ENCODE peak calls at places on chromosomes 1 and 21, in four cellular contexts. P is NCI-H1694, M is amniotic stem cell, U is RPMI8226. Y is an unnamed sample.

GRCh38 chr1:178465011-178465410 is 31.8 kb downstream of the CLEC20A start:
- DNase-seq in M (no peak), P (no peak), U (no peak), Y (no peak)

GRCh38 chr1:82386365-82387069 is 585.8 kb downstream of the ADGRL2 start:
- DNase-seq in P (no peak), M (no peak), U (no peak), Y (no peak)

GRCh38 chr1:159828916-159829634 is 2.4 kb downstream of the SLAMF8 start:
- DNase-seq in M (no peak), P (peak), U (peak), Y (no peak)

GRCh38 chr1:94169126-94169525 is 48.2 kb upstream of the ABCA4 start:
- DNase-seq in M (no peak), P (no peak), U (no peak), Y (no peak)

GRCh38 chr21:42378418-42378817 is 12.1 kb upstream of the TFF1 start:
- DNase-seq in M (no peak), P (no peak), U (no peak), Y (no peak)

GRCh38 chr1:79842811-79843210 is 836.3 kb upstream of the ADGRL4 start:
- DNase-seq in P (no peak), M (no peak), U (no peak), Y (no peak)

GRCh38 chr1:203516906-203517305 is 23.0 kb downstream of the OPTC start:
- DNase-seq in P (no peak), U (no peak), M (no peak), Y (no peak)

GRCh38 chr1:23913212-23913880 is at the start of gene CNR2:
- DNase-seq in P (no peak), U (peak), M (no peak), Y (no peak)

GRCh38 chr1:64268653-64269557 is 65.5 kb downstream of the UBE2U start:
- DNase-seq in U (peak), M (peak), P (peak), Y (peak)

GRCh38 chr1:159798893-159799292 is 3.3 kb upstream of the FCRL6 start:
- DNase-seq in M (peak), U (peak), P (peak), Y (peak)

GRCh38 chr1:170593173-170593572 is 61.2 kb downstream of the GORAB start:
- DNase-seq in P (no peak), M (no peak), U (no peak), Y (no peak)

GRCh38 chr1:38344705-38345104 is 298.1 kb upstream of the POU3F1 start:
- DNase-seq in U (no peak), M (no peak), P (no peak), Y (no peak)

GRCh38 chr1:104765115-104765514 is 1015.4 kb downstream of the AMY1C start:
- DNase-seq in M (no peak), U (no peak), P (no peak), Y (no peak)

GRCh38 chr1:193766329-193766728 is 579.9 kb upstream of the B3GALT2 start:
- DNase-seq in U (no peak), P (no peak), M (no peak), Y (no peak)

GRCh38 chr1:4124631-4125145 is 224.6 kb upstream of the C1orf174 start:
- DNase-seq in M (no peak), U (no peak), P (no peak), Y (no peak)

GRCh38 chr1:193707271-193708015 is 521.0 kb upstream of the B3GALT2 start:
- DNase-seq in U (no peak), M (peak), P (no peak), Y (no peak)

GRCh38 chr1:234884006-234884405 is 244.6 kb downstream of the TOMM20 start:
- DNase-seq in P (no peak), U (no peak), M (no peak), Y (no peak)

GRCh38 chr1:161007369-161007768 is 13.6 kb downstream of the F11R start:
- DNase-seq in M (no peak), P (no peak), U (no peak), Y (no peak)

GRCh38 chr1:244968431-244968830 is 104.1 kb upstream of the HNRNPU start:
- DNase-seq in U (no peak), M (no peak), P (no peak), Y (no peak)

GRCh38 chr1:179141592-179142244 is 59.8 kb downstream of the TOR3A start:
- DNase-seq in U (no peak), M (peak), P (no peak), Y (peak)

GRCh38 chr21:31343680-31344480 is at the start of gene TIAM1:
- DNase-seq in P (no peak), U (no peak), M (peak), Y (no peak)

GRCh38 chr1:205434738-205435137 is 12.9 kb upstream of the LEMD1 start:
- DNase-seq in M (no peak), U (peak), P (no peak), Y (no peak)

GRCh38 chr1:14113841-14114567 is 414.0 kb downstream of the PRDM2 start:
- DNase-seq in M (no peak), U (peak), P (peak), Y (no peak)

GRCh38 chr1:63593887-63594617 is 841 bp downstream of the PGM1 start:
- DNase-seq in M (no peak), P (peak), U (peak), Y (no peak)

GRCh38 chr1:40029608-40030007 is 10.9 kb upstream of the CAP1 start:
- DNase-seq in U (no peak), M (no peak), P (no peak), Y (no peak)

GRCh38 chr1:109636201-109636952 is 16.7 kb downstream of the AMPD2 start:
- DNase-seq in M (no peak), P (no peak), U (no peak), Y (no peak)

GRCh38 chr1:198480876-198481275 is 59.6 kb downstream of the ATP6V1G3 start:
- DNase-seq in M (no peak), U (no peak), P (no peak), Y (no peak)

GRCh38 chr1:14678011-14678638 is 79.6 kb downstream of the KAZN start:
- DNase-seq in M (no peak), P (no peak), U (no peak), Y (no peak)

GRCh38 chr1:65075123-65075976 is 72.7 kb upstream of the AK4 start:
- DNase-seq in M (no peak), U (peak), P (peak), Y (peak)